ENCODE peak calls at places on chromosomes 12 and 14, in ten cellular contexts. K, U, C, G, J, N, M, R, P and Y are unnamed samples.

GRCh38 chr14:105924951-105925591 is 398.7 kb downstream of the TMEM121 start:
- DNase-seq in K (peak), U (no peak), C (peak), G (no peak), J (no peak), N (no peak), M (no peak), R (peak), P (no peak), Y (no peak)

GRCh38 chr12:94098466-94098865 is 49.9 kb upstream of the PLXNC1 start:
- DNase-seq in K (no peak), U (peak), C (no peak), G (peak), J (no peak), N (no peak), M (peak), R (no peak), P (peak), Y (peak)

GRCh38 chr14:72104011-72104613 is 171.9 kb downstream of the RGS6 start:
- DNase-seq in K (peak), U (no peak), C (no peak), G (no peak), J (no peak), N (no peak), M (no peak), R (no peak), P (no peak), Y (no peak)

GRCh38 chr14:88987516-88987915 is 163.1 kb downstream of the TTC8 start:
- DNase-seq in K (no peak), U (no peak), C (no peak), G (peak), J (no peak), N (peak), M (peak), R (no peak), P (no peak), Y (no peak)

GRCh38 chr12:120742207-120742536 is 16.5 kb downstream of the ACADS start:
- DNase-seq in K (no peak), U (no peak), C (no peak), G (no peak), J (no peak), N (no peak), M (no peak), R (no peak), P (no peak), Y (no peak)

GRCh38 chr14:88481794-88482193 is 73.0 kb downstream of the PTPN21 start:
- DNase-seq in K (peak), U (no peak), C (no peak), G (no peak), J (no peak), N (no peak), M (no peak), R (no peak), P (no peak), Y (no peak)

GRCh38 chr14:103549361-103550311 is 12.8 kb downstream of the BAG5 start:
- DNase-seq in K (peak), U (no peak), C (peak), G (no peak), J (no peak), N (no peak), M (no peak), R (peak), P (no peak), Y (no peak)

GRCh38 chr12:65956056-65956738 is 131.9 kb downstream of the HMGA2 start:
- DNase-seq in K (no peak), U (no peak), C (no peak), G (no peak), J (no peak), N (no peak), M (no peak), R (no peak), P (no peak), Y (no peak)

GRCh38 chr12:73225371-73225937 is 953.3 kb downstream of the TRHDE start:
- DNase-seq in K (no peak), U (no peak), C (no peak), G (no peak), J (no peak), N (no peak), M (no peak), R (no peak), P (no peak), Y (no peak)

GRCh38 chr12:124333724-124334123 is 38.8 kb downstream of the RFLNA start:
- DNase-seq in K (no peak), U (no peak), C (no peak), G (no peak), J (no peak), N (no peak), M (no peak), R (no peak), P (no peak), Y (no peak)

GRCh38 chr14:23537351-23538048 is 14.1 kb downstream of the ZFHX2 start:
- DNase-seq in K (no peak), U (no peak), C (no peak), G (no peak), J (no peak), N (no peak), M (no peak), R (no peak), P (no peak), Y (no peak)

GRCh38 chr14:64748521-64748920 is 44.3 kb downstream of the PLEKHG3 start:
- DNase-seq in K (no peak), U (no peak), C (no peak), G (no peak), J (no peak), N (no peak), M (no peak), R (no peak), P (no peak), Y (no peak)

GRCh38 chr12:24743891-24744793 is 204.8 kb downstream of the BCAT1 start:
- DNase-seq in K (no peak), U (no peak), C (no peak), G (peak), J (no peak), N (no peak), M (no peak), R (no peak), P (no peak), Y (peak)

GRCh38 chr12:75760481-75761324 is 249.3 kb upstream of the KRR1 start:
- DNase-seq in K (no peak), U (no peak), C (no peak), G (no peak), J (no peak), N (no peak), M (no peak), R (no peak), P (no peak), Y (no peak)

GRCh38 chr14:32254952-32255679 is 52.0 kb upstream of the RNU6-8 start:
- DNase-seq in K (no peak), U (peak), C (peak), G (peak), J (peak), N (no peak), M (peak), R (peak), P (peak), Y (peak)

GRCh38 chr14:80678436-80678835 is 263.1 kb downstream of the CEP128 start:
- DNase-seq in K (no peak), U (no peak), C (no peak), G (no peak), J (no peak), N (no peak), M (peak), R (no peak), P (no peak), Y (peak)

GRCh38 chr14:95290769-95291440 is 28.8 kb downstream of the CLMN start:
- DNase-seq in K (peak), U (no peak), C (no peak), G (no peak), J (no peak), N (no peak), M (no peak), R (peak), P (no peak), Y (no peak)

GRCh38 chr12:47852096-47852571 is 32.4 kb upstream of the HDAC7 start:
- DNase-seq in K (no peak), U (no peak), C (no peak), G (no peak), J (no peak), N (no peak), M (no peak), R (no peak), P (no peak), Y (no peak)

GRCh38 chr14:67934087-67934486 is 114.5 kb downstream of the RAD51B start:
- DNase-seq in K (no peak), U (peak), C (no peak), G (peak), J (peak), N (peak), M (peak), R (no peak), P (peak), Y (peak)

GRCh38 chr12:80040075-80040738 is 59.1 kb upstream of the OTOGL start:
- DNase-seq in K (no peak), U (no peak), C (no peak), G (peak), J (no peak), N (no peak), M (peak), R (no peak), P (no peak), Y (peak)

GRCh38 chr12:3456809-3457208 is 34.2 kb upstream of the PRMT8 start:
- DNase-seq in K (no peak), U (no peak), C (no peak), G (no peak), J (no peak), N (no peak), M (no peak), R (no peak), P (no peak), Y (no peak)

GRCh38 chr12:52687527-52688385 is 7.5 kb upstream of the KRT1 start:
- DNase-seq in K (no peak), U (no peak), C (no peak), G (no peak), J (no peak), N (peak), M (no peak), R (no peak), P (no peak), Y (no peak)

GRCh38 chr12:127355061-127355820 is 911.7 kb upstream of the TMEM132C start:
- DNase-seq in K (no peak), U (no peak), C (no peak), G (peak), J (no peak), N (no peak), M (peak), R (no peak), P (peak), Y (peak)

GRCh38 chr14:39173198-39173597 is 1.9 kb upstream of the PNN start:
- DNase-seq in K (no peak), U (no peak), C (no peak), G (no peak), J (no peak), N (no peak), M (no peak), R (no peak), P (no peak), Y (no peak)

GRCh38 chr14:71212093-71212492 is 304.8 kb downstream of the PCNX1 start:
- DNase-seq in K (no peak), U (no peak), C (no peak), G (no peak), J (no peak), N (no peak), M (no peak), R (no peak), P (no peak), Y (no peak)

GRCh38 chr14:65849096-65849495 is 436.6 kb downstream of the FUT8 start:
- DNase-seq in K (no peak), U (no peak), C (no peak), G (no peak), J (no peak), N (no peak), M (no peak), R (no peak), P (no peak), Y (no peak)

GRCh38 chr14:83463500-83464098 is 1929.9 kb upstream of the SEL1L start:
- DNase-seq in K (no peak), U (peak), C (no peak), G (peak), J (peak), N (peak), M (peak), R (no peak), P (peak), Y (peak)
- TF ChIP-seq CTCF in K (peak), U (peak), C (peak), G (peak), J (peak), N (peak), M (peak), R (peak), P (peak), Y (peak)

GRCh38 chr12:5623411-5623810 is 191.5 kb downstream of the NTF3 start:
- DNase-seq in K (no peak), U (no peak), C (no peak), G (no peak), J (no peak), N (no peak), M (no peak), R (no peak), P (no peak), Y (no peak)
- H3K4me3 ChIP-seq in K (no peak), U (no peak), C (no peak), G (no peak), J (no peak), N (no peak), M (no peak), R (no peak), P (no peak), Y (no peak)

GRCh38 chr14:78566017-78566858 is 396.1 kb downstream of the NRXN3 start:
- DNase-seq in K (peak), U (peak), C (peak), G (peak), J (peak), N (peak), M (peak), R (peak), P (peak), Y (peak)

GRCh38 chr14:78567343-78567742 is 397.2 kb downstream of the NRXN3 start:
- DNase-seq in K (no peak), U (no peak), C (no peak), G (peak), J (no peak), N (no peak), M (peak), R (no peak), P (peak), Y (no peak)

GRCh38 chr14:78566859-78567172 is 396.6 kb downstream of the NRXN3 start:
- DNase-seq in K (no peak), U (no peak), C (no peak), G (no peak), J (no peak), N (no peak), M (no peak), R (no peak), P (no peak), Y (no peak)
- TF ChIP-seq CTCF in K (no peak), U (no peak), C (no peak), G (no peak), J (peak), N (no peak), M (no peak), R (no peak), P (no peak), Y (no peak)

GRCh38 chr12:117968826-117969659 is at the start of gene KSR2:
- DNase-seq in K (peak), U (no peak), C (peak), G (peak), J (no peak), N (no peak), M (peak), R (no peak), P (peak), Y (peak)
- H3K4me3 ChIP-seq in K (peak), U (peak), C (peak), G (peak), J (no peak), N (peak), M (peak), R (peak), P (peak), Y (no peak)

GRCh38 chr14:29999013-29999539 is 71.4 kb upstream of the PRKD1 start:
- DNase-seq in K (no peak), U (no peak), C (no peak), G (no peak), J (no peak), N (no peak), M (no peak), R (no peak), P (peak), Y (peak)
- TF ChIP-seq CTCF in K (no peak), U (peak), C (no peak), G (no peak), J (no peak), N (no peak), M (no peak), R (no peak), P (peak), Y (peak)